ENCODE peak calls at places on chromosomes 2 and 18, in four cellular contexts. U is HCT116, Y is pancreas, Q is heart right ventricle. S is an unnamed sample.

GRCh38 chr2:197996583-197996982 is 192.2 kb downstream of the PLCL1 start:
- DNase-seq in U (no peak), Y (no peak), Q (no peak), S (no peak)

GRCh38 chr2:149715005-149715592 is 127.5 kb upstream of the MMADHC start:
- DNase-seq in U (peak; percentile 35), Y (no peak), Q (no peak), S (no peak)

GRCh38 chr2:34307636-34308035 is 708.5 kb upstream of the FAM98A start:
- DNase-seq in U (no peak), Y (no peak), Q (no peak), S (no peak)

GRCh38 chr2:121149384-121149783 is 135.6 kb downstream of the TFCP2L1 start:
- DNase-seq in U (no peak), Y (no peak), Q (peak; percentile 55), S (no peak)

GRCh38 chr2:154686162-154686561 is 12.3 kb upstream of the KCNJ3 start:
- DNase-seq in U (no peak), Y (no peak), Q (no peak), S (no peak)

GRCh38 chr2:171513719-171514160 is 8.5 kb upstream of the CYBRD1 start:
- DNase-seq in U (no peak), Y (no peak), Q (no peak), S (no peak)

GRCh38 chr2:39325966-39326365 is 82.2 kb upstream of the CDKL4 start:
- DNase-seq in U (no peak), Y (no peak), Q (no peak), S (no peak)

GRCh38 chr2:118878531-118879149 is 31.2 kb upstream of the EN1 start:
- DNase-seq in U (no peak), Y (no peak), Q (no peak), S (no peak)

GRCh38 chr2:34836361-34836760 is 1237.3 kb upstream of the FAM98A start:
- DNase-seq in U (no peak), Y (no peak), Q (no peak), S (no peak)

GRCh38 chr18:54710519-54711281 is 117.6 kb upstream of the RAB27B start:
- DNase-seq in U (no peak), Y (no peak), Q (no peak), S (no peak)

GRCh38 chr18:36348331-36348730 is 50.8 kb downstream of the FHOD3 start:
- DNase-seq in U (no peak), Y (no peak), Q (no peak), S (no peak)

GRCh38 chr2:85265304-85265703 is 62.5 kb downstream of the TGOLN2 start:
- DNase-seq in U (no peak), Y (no peak), Q (peak; percentile 63), S (no peak)
- H3K4me1 ChIP-seq in U (peaks cover 5% of the 10 kb centered on the region), Y (no peaks in the 10 kb centered on the region), Q (peaks cover 4% of the 10 kb centered on the region), S (no peaks in the 10 kb centered on the region)

GRCh38 chr2:11337909-11338308 is 6.5 kb downstream of the ROCK2 start:
- DNase-seq in U (no peak), Y (no peak), Q (no peak), S (no peak)
- H3K4me1 ChIP-seq in U (peaks cover 13% of the 10 kb centered on the region), Y (peaks cover 22% of the 10 kb centered on the region), Q (no peaks in the 10 kb centered on the region), S (peaks cover 30% of the 10 kb centered on the region)

GRCh38 chr2:101827246-101827645 is 129.7 kb downstream of the MAP4K4 start:
- DNase-seq in U (no peak), Y (no peak), Q (no peak), S (no peak)
- H3K4me1 ChIP-seq in U (peaks cover 17% of the 10 kb centered on the region), Y (peaks cover 10% of the 10 kb centered on the region), Q (peaks cover 18% of the 10 kb centered on the region), S (peaks cover 75% of the 10 kb centered on the region)

DNA sequence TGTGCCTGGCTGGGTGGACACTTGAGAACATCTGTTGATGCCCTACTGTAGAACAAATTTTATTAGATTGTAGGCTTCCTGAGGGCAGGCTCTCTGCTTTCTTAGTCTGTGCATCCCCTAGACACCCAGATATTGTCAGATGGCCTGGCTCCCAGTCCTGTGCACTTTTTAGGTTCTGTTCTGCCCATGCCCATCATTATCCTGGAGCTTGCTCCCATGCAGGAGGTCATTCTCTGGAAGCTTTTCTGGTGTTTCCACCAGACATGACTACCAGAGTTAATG is 213.3 kb downstream of the MYCN start:
- DNase-seq in U (no peak), Y (no peak), Q (no peak), S (no peak)
- H3K4me1 ChIP-seq in U (no peaks in the 10 kb centered on the region), Y (no peaks in the 10 kb centered on the region), Q (no peaks in the 10 kb centered on the region), S (no peaks in the 10 kb centered on the region)

GRCh38 chr18:52219102-52219501 is 120.9 kb upstream of the DCC start:
- DNase-seq in U (no peak), Y (no peak), Q (no peak), S (no peak)

GRCh38 chr18:52216104-52216503 is 123.9 kb upstream of the DCC start:
- DNase-seq in U (no peak), Y (no peak), Q (no peak), S (no peak)

GRCh38 chr18:52220062-52220591 is 119.9 kb upstream of the DCC start:
- DNase-seq in U (no peak), Y (no peak), Q (no peak), S (no peak)

GRCh38 chr18:52222211-52222610 is 117.8 kb upstream of the DCC start:
- DNase-seq in U (no peak), Y (no peak), Q (no peak), S (no peak)

DNA sequence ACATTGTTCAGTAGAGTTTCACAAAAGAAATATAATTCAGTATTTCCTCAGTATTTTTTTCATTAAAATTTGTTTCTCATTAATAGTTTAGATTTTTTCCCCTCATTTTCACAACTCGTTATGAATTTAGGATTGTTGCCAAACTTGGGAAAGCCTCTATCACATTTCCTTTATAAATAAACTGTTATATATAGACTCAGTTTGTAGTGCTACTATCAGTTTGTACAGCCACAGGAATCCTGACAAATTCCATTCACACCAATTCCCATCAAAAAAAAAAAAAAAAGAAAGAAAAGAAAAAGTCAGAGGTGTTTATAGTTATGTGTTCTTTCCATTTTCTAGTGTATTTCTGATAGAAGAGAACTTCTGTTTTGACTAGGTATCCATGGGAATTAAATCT is 123.3 kb upstream of the DCC start:
- DNase-seq in U (no peak), Y (no peak), Q (no peak), S (no peak)
- H3K4me1 ChIP-seq in U (no peaks in the 10 kb centered on the region), Y (no peaks in the 10 kb centered on the region), Q (no peaks in the 10 kb centered on the region), S (no peaks in the 10 kb centered on the region)

GRCh38 chr18:3455090-3455640 is 5.2 kb downstream of the TGIF1 start:
- DNase-seq in U (no peak), Y (no peak), Q (no peak), S (no peak)

GRCh38 chr18:3457261-3457724 is 7.3 kb downstream of the TGIF1 start:
- DNase-seq in U (no peak), Y (no peak), Q (no peak), S (no peak)

GRCh38 chr18:3456686-3457069 is 6.7 kb downstream of the TGIF1 start:
- DNase-seq in U (no peak), Y (no peak), Q (no peak), S (no peak)

GRCh38 chr18:3454365-3455089 is 4.6 kb downstream of the TGIF1 start:
- DNase-seq in U (no peak), Y (no peak), Q (peak; percentile 56), S (peak; percentile 57)

GRCh38 chr18:3455938-3456685 is 6.1 kb downstream of the TGIF1 start:
- DNase-seq in U (no peak), Y (no peak), Q (no peak), S (no peak)
- H3K4me1 ChIP-seq in U (peaks cover 73% of the 10 kb centered on the region), Y (peaks cover 34% of the 10 kb centered on the region), Q (peaks cover 3% of the 10 kb centered on the region), S (peaks cover 73% of the 10 kb centered on the region)